ENCODE peak calls at places on chromosomes 16 and 17, in four cellular contexts. H, T, O and M are unnamed samples.

GRCh38 chr17:41781404-41782110 is 5.0 kb downstream of the JUP start:
- DNase-seq in H (no peak), T (no peak), O (peak), M (no peak)

GRCh38 chr16:11674818-11675560 is 6.7 kb downstream of the SNN start:
- DNase-seq in H (no peak), T (no peak), O (no peak), M (no peak)

GRCh38 chr17:50871898-50872297 is 5.7 kb upstream of the TOB1 start:
- DNase-seq in H (no peak), T (no peak), O (no peak), M (no peak)

GRCh38 chr17:80838381-80839345 is 153.0 kb upstream of the CHMP6 start:
- DNase-seq in H (no peak), T (no peak), O (no peak), M (no peak)

GRCh38 chr17:59558953-59559352 is 6.5 kb upstream of the DHX40 start:
- DNase-seq in H (no peak), T (no peak), O (no peak), M (no peak)

GRCh38 chr16:71230122-71230845 is at the start of gene HYDIN:
- DNase-seq in H (no peak), T (no peak), O (peak), M (no peak)

GRCh38 chr17:8685396-8685795 is 54.9 kb upstream of the MYH10 start:
- DNase-seq in H (no peak), T (no peak), O (no peak), M (no peak)

GRCh38 chr16:86089986-86090385 is 191.0 kb downstream of the IRF8 start:
- DNase-seq in H (peak), T (peak), O (no peak), M (peak)

GRCh38 chr17:61488878-61489718 is 36.9 kb downstream of the TBX4 start:
- DNase-seq in H (no peak), T (no peak), O (no peak), M (no peak)

GRCh38 chr17:37068266-37068665 is 119.5 kb downstream of the AATF start:
- DNase-seq in H (no peak), T (no peak), O (no peak), M (no peak)

GRCh38 chr17:37066322-37066905 is 117.7 kb downstream of the AATF start:
- DNase-seq in H (no peak), T (no peak), O (no peak), M (no peak)

GRCh38 chr17:37069087-37069486 is 120.3 kb downstream of the AATF start:
- DNase-seq in H (no peak), T (no peak), O (no peak), M (no peak)

GRCh38 chr17:37065486-37066321 is 117.0 kb downstream of the AATF start:
- DNase-seq in H (no peak), T (no peak), O (peak), M (no peak)

GRCh38 chr17:37067555-37068111 is 118.9 kb downstream of the AATF start:
- DNase-seq in H (no peak), T (no peak), O (peak), M (no peak)
- TF ChIP-seq SPI1 in H (no peak), T (no peak), O (no peak), M (no peak)

DNA sequence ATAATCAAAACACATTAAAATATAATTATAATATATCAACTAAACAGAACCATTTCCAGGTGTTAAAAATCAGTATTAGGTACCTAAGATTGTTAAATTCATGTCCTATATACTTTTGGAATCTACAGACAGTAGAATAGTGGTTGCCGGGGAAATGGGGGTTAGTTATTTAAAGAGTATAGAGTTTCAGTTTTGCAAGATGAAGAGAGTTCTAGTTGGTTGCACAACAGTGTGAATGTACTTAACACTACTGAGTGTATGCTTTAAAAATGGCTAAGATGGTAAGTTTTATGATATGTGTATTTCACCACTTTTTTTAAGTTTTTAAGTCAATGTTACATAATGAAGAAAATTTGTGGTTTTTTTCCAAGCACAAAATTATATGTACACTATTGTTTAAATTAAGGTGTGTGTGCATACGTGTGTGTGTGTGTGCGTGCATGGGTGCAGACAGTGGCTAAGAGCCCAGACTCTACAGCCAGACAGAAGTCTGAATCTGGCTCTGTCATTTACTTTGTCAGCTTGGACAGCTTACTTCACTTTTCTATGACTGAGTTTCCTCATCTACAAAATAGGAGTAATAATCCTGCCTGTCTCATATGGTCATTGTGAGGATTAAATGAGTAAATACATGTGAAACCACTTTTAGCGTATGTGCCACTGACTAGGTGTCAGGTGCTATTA is 25.3 kb upstream of the PHAF1 start:
- DNase-seq in H (no peak), T (no peak), O (no peak), M (no peak)
- TF ChIP-seq SPI1 in H (no peak), T (no peak), O (no peak), M (no peak)

GRCh38 chr16:22373662-22374310 is 633 bp downstream of the CDR2 start:
- DNase-seq in H (no peak), T (no peak), O (no peak), M (peak)

GRCh38 chr16:22372882-22373661 is 1.3 kb downstream of the CDR2 start:
- DNase-seq in H (no peak), T (no peak), O (no peak), M (no peak)

GRCh38 chr16:22374311-22375116 is at the start of gene CDR2:
- DNase-seq in H (peak), T (peak), O (peak), M (peak)

GRCh38 chr16:22375963-22376640 is 1.7 kb upstream of the CDR2 start:
- DNase-seq in H (no peak), T (no peak), O (no peak), M (no peak)

DNA sequence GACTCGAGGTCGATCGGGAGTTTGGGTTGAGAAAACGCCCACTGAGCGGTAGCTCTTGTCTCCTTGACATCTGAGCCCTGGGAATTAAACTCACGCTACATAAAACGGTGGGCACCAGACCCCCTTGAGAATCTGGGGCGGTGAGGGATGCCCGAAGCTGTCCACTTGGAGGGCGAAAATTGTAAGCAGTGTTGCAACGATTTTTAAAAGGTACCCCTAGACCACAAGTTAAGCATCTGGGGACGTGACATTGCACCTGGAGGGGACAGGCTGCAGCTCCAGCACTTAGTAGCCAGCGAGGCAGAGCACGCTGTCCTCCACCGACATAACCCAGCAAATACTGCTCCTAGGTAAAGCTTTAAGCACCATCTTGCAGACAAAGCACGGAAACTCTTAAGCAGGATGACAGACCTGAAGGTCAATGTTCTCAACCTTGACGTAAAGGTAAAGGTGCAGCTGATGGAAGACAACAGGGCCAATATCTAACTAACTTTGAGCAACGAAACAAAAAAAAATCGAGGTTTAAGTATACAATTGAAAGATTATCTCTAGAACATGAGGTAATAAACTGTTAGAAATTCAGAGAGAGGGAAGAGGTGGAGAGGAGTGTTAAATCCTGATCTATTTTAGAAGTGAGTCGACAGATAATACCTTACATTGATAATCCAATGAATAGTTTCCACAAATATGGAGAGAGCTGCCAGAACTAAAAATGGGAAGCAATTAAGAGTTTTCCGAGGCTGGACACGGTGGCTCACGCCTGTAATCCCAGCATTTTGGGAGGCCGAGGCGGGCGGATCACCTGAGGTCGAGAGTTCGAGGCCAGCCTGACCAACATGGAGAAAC is 921 bp upstream of the CDR2 start:
- DNase-seq in H (no peak), T (no peak), O (no peak), M (no peak)
- TF ChIP-seq SPI1 in H (no peak), T (no peak), O (no peak), M (no peak)

DNA sequence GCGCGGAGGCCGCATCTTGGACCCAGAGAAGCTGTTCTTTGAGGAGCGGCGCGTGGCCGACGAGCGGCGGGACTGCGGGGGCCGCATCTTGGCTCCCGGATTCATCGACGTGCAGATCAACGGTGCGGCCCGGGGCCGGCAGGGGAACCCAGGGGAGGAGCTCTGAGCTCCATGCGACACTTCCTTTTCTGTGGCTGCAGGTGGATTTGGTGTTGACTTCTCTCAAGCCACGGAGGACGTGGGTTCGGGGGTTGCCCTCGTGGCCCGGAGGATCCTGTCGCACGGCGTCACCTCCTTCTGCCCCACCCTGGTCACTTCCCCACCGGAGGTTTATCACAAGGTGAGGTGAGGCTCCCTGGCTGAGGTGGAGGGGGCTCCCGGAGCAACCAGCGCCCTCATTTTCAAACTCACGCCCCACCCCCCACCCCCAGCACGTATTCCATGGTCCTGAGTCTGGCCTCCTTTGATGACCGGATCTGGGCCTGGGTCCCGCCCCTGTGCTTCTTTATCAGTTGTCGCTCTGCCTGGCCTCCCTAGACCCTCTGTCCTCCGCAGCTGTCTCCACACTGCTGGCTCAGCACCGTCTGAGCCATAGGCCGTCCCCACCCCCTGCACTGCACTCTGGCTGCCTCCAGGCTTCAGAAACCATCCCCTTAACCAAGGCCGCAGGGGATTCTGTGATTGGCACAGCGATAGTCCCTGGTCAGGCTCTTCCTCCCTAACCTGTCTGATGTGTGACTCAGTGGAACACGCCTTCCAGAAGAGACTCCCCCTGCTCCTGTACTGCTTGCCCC is 810 bp downstream of the AMDHD2 start:
- DNase-seq in H (peak), T (no peak), O (peak), M (peak)
- TF ChIP-seq SPI1 in H (peak), T (peak), O (peak), M (peak)

GRCh38 chr16:80993293-80993691 is 13.4 kb downstream of the CMC2 start:
- DNase-seq in H (no peak), T (no peak), O (peak), M (no peak)

GRCh38 chr16:80990978-80991377 is 15.7 kb downstream of the CMC2 start:
- DNase-seq in H (no peak), T (no peak), O (no peak), M (no peak)

GRCh38 chr16:80994451-80994850 is 12.2 kb downstream of the CMC2 start:
- DNase-seq in H (no peak), T (no peak), O (no peak), M (no peak)

GRCh38 chr16:80991792-80992430 is 14.8 kb downstream of the CMC2 start:
- DNase-seq in H (no peak), T (no peak), O (no peak), M (no peak)

DNA sequence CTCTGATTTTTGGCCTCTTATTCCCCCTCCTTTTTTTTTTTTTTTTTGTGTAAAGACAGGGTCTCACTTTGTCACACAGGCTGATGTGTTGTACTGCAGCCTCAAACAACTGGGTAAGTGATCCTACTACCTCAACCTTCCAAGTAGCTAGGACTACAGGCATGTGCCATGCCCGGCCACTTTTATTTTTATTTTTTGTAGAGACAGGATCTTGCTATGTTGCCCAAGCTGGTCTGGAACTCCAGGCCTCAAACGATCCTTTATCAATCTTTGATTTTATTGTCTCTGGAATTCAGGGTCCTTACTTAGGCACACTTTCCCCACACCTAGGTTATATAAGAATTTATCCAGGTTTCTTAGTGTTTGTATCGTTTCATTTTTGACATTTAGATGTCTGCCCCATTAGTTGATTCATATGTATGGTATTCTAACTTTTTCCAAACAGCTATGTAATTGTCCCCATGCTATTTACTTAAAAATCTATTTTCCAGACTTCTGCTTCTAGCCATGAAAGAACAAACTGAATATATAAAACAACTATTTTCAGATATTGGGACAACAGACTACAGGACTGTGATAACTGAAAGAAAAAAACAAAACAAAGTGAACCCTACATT is 13.9 kb downstream of the CMC2 start:
- DNase-seq in H (no peak), T (no peak), O (no peak), M (no peak)
- TF ChIP-seq SPI1 in H (no peak), T (no peak), O (no peak), M (no peak)